ENCODE peak calls at places on chromosome 13, in four cellular contexts. F is GM23248, T is coronary artery, K is body of pancreas. S is an unnamed sample.

GRCh38 chr13:26075498-26075897 is 23.7 kb upstream of the SHISA2 start:
- DNase-seq in T (no peak), F (no peak), K (no peak), S (no peak)

GRCh38 chr13:50842711-50843255 is 709 bp downstream of the DLEU7 start:
- DNase-seq in T (no peak), F (no peak), K (no peak), S (no peak)

GRCh38 chr13:106917673-106918652 is 350.0 kb upstream of the ARGLU1 start:
- DNase-seq in F (peak; percentile 78), T (peak; percentile 89), K (peak; percentile 80), S (peak; percentile 57)

GRCh38 chr13:95153647-95154405 is 147.4 kb downstream of the ABCC4 start:
- DNase-seq in F (peak; percentile 28), K (no peak), T (no peak), S (peak; percentile 31)

GRCh38 chr13:65856464-65856863 is 1373.7 kb downstream of the PCDH9 start:
- DNase-seq in K (no peak), F (peak; percentile 0), T (no peak), S (peak; percentile 82)

GRCh38 chr13:98556968-98557591 is 19.8 kb downstream of the STK24 start:
- DNase-seq in K (no peak), F (peak; percentile 89), T (no peak), S (no peak)

GRCh38 chr13:80069374-80069773 is 271.6 kb downstream of the SPRY2 start:
- DNase-seq in K (no peak), F (no peak), T (no peak), S (no peak)

GRCh38 chr13:113930711-113931637 is 42.9 kb downstream of the C13orf46 start:
- DNase-seq in F (no peak), K (peak; percentile 7), T (peak; percentile 73), S (no peak)

GRCh38 chr13:112245959-112246358 is 130.2 kb upstream of the SPACA7 start:
- DNase-seq in F (no peak), T (peak; percentile 49), K (no peak), S (no peak)

GRCh38 chr13:113768018-113768905 is 9.2 kb downstream of the TMEM255B start:
- DNase-seq in T (no peak), K (no peak), F (no peak), S (no peak)

GRCh38 chr13:100304241-100304640 is 215.3 kb downstream of the PCCA start:
- DNase-seq in F (no peak), K (no peak), T (no peak), S (no peak)

GRCh38 chr13:107035778-107036177 is 467.8 kb upstream of the ARGLU1 start:
- DNase-seq in F (peak; percentile 17), K (no peak), T (no peak), S (no peak)

GRCh38 chr13:42547615-42548014 is 26.3 kb upstream of the TNFSF11 start:
- DNase-seq in K (no peak), F (no peak), T (no peak), S (no peak)

GRCh38 chr13:98349731-98350305 is 172.7 kb upstream of the RNF113B start:
- DNase-seq in K (peak; percentile 25), F (no peak), T (no peak), S (no peak)

GRCh38 chr13:99686157-99686572 is 184.9 kb downstream of the TM9SF2 start:
- DNase-seq in K (peak; percentile 51), T (no peak), F (peak; percentile 33), S (peak; percentile 62)

S was measured in fibroblast of mammary gland.